ENCODE peak calls at places on chromosome 5, in eight cellular contexts. H is RWPE1; P is GDM1; B is fibroblast of the aortic adventitia; R is EL; E is AG09309; L is activated CD4-positive, alpha-beta memory T cell treated with anti-CD3 and anti-CD28 coated beads for 36 hours; T is cardiac muscle cell. W is an unnamed sample.

GRCh38 chr5:65825388-65826328 is 100.7 kb upstream of the ERBIN start:
- DNase-seq in H (no peak), B (no peak), E (no peak), L (no peak), T (no peak), R (no peak), P (peak; percentile 91), W (no peak)

GRCh38 chr5:137858223-137858916 is 9.3 kb upstream of the MYOT start:
- DNase-seq in R (peak; percentile 17), T (peak; percentile 63), P (peak; percentile 16), L (no peak), B (peak; percentile 60), H (peak; percentile 13), E (no peak), W (no peak)

GRCh38 chr5:159682623-159683022 is 233.7 kb upstream of the ADRA1B start:
- DNase-seq in P (no peak), E (no peak), B (peak; percentile 18), R (no peak), H (no peak), L (no peak), T (peak; percentile 42), W (no peak)

GRCh38 chr5:10513501-10514442 is 50.1 kb upstream of the ANKRD33B start:
- DNase-seq in P (peak; percentile 51), B (peak; percentile 89), R (peak; percentile 96), T (peak; percentile 93), E (peak; percentile 50), H (no peak), L (no peak), W (no peak)

GRCh38 chr5:66306105-66306843 is 162.2 kb downstream of the SREK1 start:
- DNase-seq in R (peak; percentile 67), P (peak; percentile 11), L (peak; percentile 45), H (peak; percentile 86), B (peak; percentile 83), E (peak; percentile 24), T (peak; percentile 82), W (peak; percentile 40)

GRCh38 chr5:9376363-9377117 is 169.3 kb downstream of the SEMA5A start:
- DNase-seq in L (no peak), E (no peak), R (no peak), B (no peak), T (no peak), H (no peak), P (no peak), W (no peak)

GRCh38 chr5:72841756-72842535 is 25.5 kb downstream of the TNPO1 start:
- DNase-seq in E (peak; percentile 50), H (no peak), R (peak; percentile 61), T (no peak), B (peak; percentile 68), P (no peak), L (no peak), W (no peak)

GRCh38 chr5:179278119-179278518 is 67.1 kb downstream of the ADAMTS2 start:
- DNase-seq in E (no peak), T (no peak), H (no peak), B (no peak), L (no peak), P (no peak), R (no peak), W (no peak)

GRCh38 chr5:75668988-75669760 is 48.1 kb downstream of the POC5 start:
- DNase-seq in T (peak; percentile 40), R (peak; percentile 55), H (peak; percentile 30), L (peak; percentile 87), B (peak; percentile 12), P (peak; percentile 84), E (no peak), W (peak; percentile 80)

GRCh38 chr5:160851481-160851880 is 530 bp downstream of the ATP10B start:
- DNase-seq in E (no peak), P (no peak), R (no peak), B (no peak), T (no peak), L (no peak), H (no peak), W (no peak)

GRCh38 chr5:140966293-140967225 is at the start of gene PCDHAC2:
- DNase-seq in L (no peak), T (peak; percentile 54), E (no peak), P (no peak), R (peak; percentile 18), H (peak; percentile 62), B (no peak), W (peak; percentile 2)

GRCh38 chr5:36209664-36210063 is 32.1 kb downstream of the NADK2 start:
- DNase-seq in L (no peak), R (peak; percentile 40), H (no peak), P (no peak), T (no peak), E (no peak), B (peak; percentile 16), W (no peak)

GRCh38 chr5:167814828-167815227 is 476.6 kb upstream of the WWC1 start:
- DNase-seq in T (peak; percentile 97), B (peak; percentile 88), L (no peak), R (peak; percentile 97), P (no peak), E (peak; percentile 99), H (peak; percentile 70), W (no peak)

GRCh38 chr5:57494104-57495098 is 11.8 kb upstream of the ACTBL2 start:
- DNase-seq in L (peak; percentile 72), R (peak; percentile 98), T (peak; percentile 99), E (peak; percentile 93), H (peak; percentile 98), P (peak; percentile 87), B (peak; percentile 99), W (peak; percentile 73)

GRCh38 chr5:149834246-149834855 is 104.2 kb downstream of the PPARGC1B start:
- DNase-seq in E (peak; percentile 62), H (peak; percentile 64), R (peak; percentile 76), L (peak; percentile 60), T (peak; percentile 94), B (peak; percentile 95), P (peak; percentile 50), W (peak; percentile 71)

GRCh38 chr5:145801195-145801594 is 33.9 kb downstream of the PRELID2 start:
- DNase-seq in L (no peak), E (no peak), B (no peak), R (no peak), T (no peak), H (peak; percentile 24), P (no peak), W (no peak)